ENCODE peak calls at places on chromosomes 5 and 9, in five cellular contexts. U is cardiac muscle cell; Y is colonic mucosa; B is RWPE1; P is CD8-positive, alpha-beta T cell. V is an unnamed sample.

GRCh38 chr5:1262381-1262780 is 32.5 kb downstream of the TERT start:
- DNase-seq in U (no peak), Y (no peak), B (no peak), P (no peak), V (no peak)

GRCh38 chr5:12023614-12024241 is 119.5 kb upstream of the CTNND2 start:
- DNase-seq in U (peak), Y (no peak), B (peak), P (no peak), V (no peak)

GRCh38 chr5:132471006-132471907 is 19.3 kb downstream of the IRF1 start:
- DNase-seq in U (no peak), Y (no peak), B (no peak), P (peak), V (peak)

GRCh38 chr5:135535820-135536801 is at the start of gene NEUROG1:
- DNase-seq in U (peak), Y (peak), B (peak), P (no peak), V (no peak)

GRCh38 chr9:83359039-83359438 is 179.2 kb downstream of the FRMD3 start:
- DNase-seq in U (no peak), Y (no peak), B (no peak), P (no peak), V (no peak)

GRCh38 chr5:179870403-179870903 is 11.8 kb upstream of the MRNIP start:
- DNase-seq in U (peak), Y (no peak), B (no peak), P (no peak), V (no peak)

GRCh38 chr5:6775595-6775994 is 62.4 kb downstream of the TENT4A start:
- DNase-seq in U (no peak), Y (no peak), B (no peak), P (no peak), V (no peak)

GRCh38 chr9:26863074-26863473 is 29.5 kb downstream of the CAAP1 start:
- DNase-seq in U (no peak), Y (no peak), B (peak), P (no peak), V (no peak)

GRCh38 chr9:78695521-78695920 is 398.6 kb downstream of the PSAT1 start:
- DNase-seq in U (no peak), Y (no peak), B (no peak), P (no peak), V (no peak)

DNA sequence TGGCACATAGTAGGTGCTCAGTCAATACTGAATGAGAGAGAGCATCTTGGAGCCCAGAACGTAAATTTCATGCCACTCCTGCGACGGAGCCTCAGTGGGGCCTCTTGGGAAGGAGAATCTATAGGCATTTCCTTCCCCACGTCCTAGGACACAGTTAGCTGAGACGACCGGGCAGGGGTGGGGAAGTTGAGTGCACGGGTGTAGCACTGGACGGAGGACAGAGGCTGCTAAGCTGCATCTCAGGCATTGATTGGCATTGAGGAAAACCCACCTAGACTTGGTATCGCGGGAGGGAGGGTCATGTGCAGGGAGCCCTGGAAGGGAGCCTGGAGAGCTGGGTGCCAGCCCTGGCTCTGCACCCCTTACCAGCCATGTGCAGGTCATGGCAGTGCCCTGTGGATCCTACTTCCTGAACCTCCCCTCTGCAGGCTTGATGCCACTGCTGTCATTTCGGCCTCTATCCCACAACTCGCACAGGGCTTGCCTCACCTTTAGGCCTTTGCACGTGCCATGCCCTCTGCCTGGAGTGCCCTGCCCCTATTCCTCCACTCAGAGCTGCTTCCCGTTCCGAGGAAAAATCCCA is 25.6 kb downstream of the NEK6 start:
- DNase-seq in U (no peak), Y (no peak), B (no peak), P (no peak), V (no peak)
- H3K27ac ChIP-seq in U (no peak), Y (peak), B (peak), P (no peak), V (no peak)

GRCh38 chr5:55306641-55307382 is 682 bp downstream of the DHX29 start:
- DNase-seq in U (peak), Y (no peak), B (peak), P (no peak), V (no peak)

GRCh38 chr5:55307383-55308253 is at the start of the genes DHX29 and MTREX:
- DNase-seq in U (peak), Y (peak), B (peak), P (peak), V (peak)

GRCh38 chr5:55300890-55301289 is 6.6 kb downstream of the DHX29 start:
- DNase-seq in U (no peak), Y (no peak), B (no peak), P (no peak), V (no peak)

GRCh38 chr5:55304584-55304983 is 2.9 kb downstream of the DHX29 start:
- DNase-seq in U (no peak), Y (no peak), B (no peak), P (no peak), V (no peak)

GRCh38 chr5:55303238-55303690 is 4.2 kb downstream of the DHX29 start:
- DNase-seq in U (no peak), Y (peak), B (peak), P (no peak), V (no peak)
- H3K27ac ChIP-seq in U (no peak), Y (no peak), B (no peak), P (no peak), V (no peak)

GRCh38 chr9:84500218-84500617 is 159.7 kb upstream of the SLC28A3 start:
- DNase-seq in U (no peak), Y (no peak), B (no peak), P (no peak), V (no peak)

GRCh38 chr9:84501587-84501986 is 161.0 kb upstream of the SLC28A3 start:
- DNase-seq in U (no peak), Y (no peak), B (no peak), P (no peak), V (no peak)

GRCh38 chr9:84500859-84501258 is 160.3 kb upstream of the SLC28A3 start:
- DNase-seq in U (no peak), Y (no peak), B (no peak), P (no peak), V (no peak)

GRCh38 chr9:84504360-84504759 is 163.8 kb upstream of the SLC28A3 start:
- DNase-seq in U (no peak), Y (no peak), B (no peak), P (no peak), V (no peak)
- H3K27ac ChIP-seq in U (no peak), Y (no peak), B (no peak), P (no peak), V (no peak)

GRCh38 chr5:134503937-134504437 is 21.5 kb upstream of the JADE2 start:
- DNase-seq in U (no peak), Y (no peak), B (no peak), P (no peak), V (no peak)
- H3K27ac ChIP-seq in U (no peak), Y (peak), B (peak), P (peak), V (peak)

GRCh38 chr9:137034709-137035506 is 3.0 kb upstream of the FUT7 start:
- DNase-seq in U (peak), Y (peak), B (peak), P (peak), V (peak)
- H3K27ac ChIP-seq in U (no peak), Y (peak), B (peak), P (no peak), V (no peak)

GRCh38 chr9:119027901-119028699 is 341.1 kb downstream of the BRINP1 start:
- DNase-seq in U (no peak), Y (no peak), B (no peak), P (no peak), V (no peak)
- H3K27ac ChIP-seq in U (peak), Y (no peak), B (no peak), P (no peak), V (no peak)

DNA sequence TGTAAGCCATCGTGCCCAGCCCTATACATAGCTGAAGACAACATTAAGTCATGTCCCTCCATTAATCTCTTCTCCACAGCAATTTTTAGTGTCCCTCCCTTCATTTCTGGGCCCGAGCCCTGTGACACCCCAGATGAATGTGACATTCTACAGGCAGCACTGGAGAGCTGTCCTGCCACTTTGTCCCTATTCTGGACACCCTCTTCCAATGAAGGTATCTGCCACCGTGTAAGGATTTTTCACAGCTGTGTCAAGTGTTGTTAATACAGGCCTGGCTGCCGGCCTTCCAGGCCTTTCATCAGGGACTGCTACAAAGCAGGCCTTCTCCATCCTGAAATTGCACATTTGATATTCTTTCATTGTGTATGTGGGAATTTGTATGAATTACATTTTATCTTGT is 62.0 kb upstream of the SLC28A3 start:
- DNase-seq in U (peak), Y (no peak), B (no peak), P (no peak), V (no peak)
- H3K27ac ChIP-seq in U (no peak), Y (no peak), B (no peak), P (no peak), V (no peak)